ENCODE peak calls at places on chromosome 12, in four cellular contexts. One of them, this sample, is unnamed.
A peak's percentile ranks its signal among the peaks of the same experiment; 100 is the strongest.

GRCh38 chr12:40692617-40693502 is 621 bp downstream of the CNTN1 start:
- DNase-seq in neuronal stem cell: peak; percentile 20
- DNase-seq in fibroblast of lung: no peak
- DNase-seq in endothelial cell of umbilical vein: no peak
- DNase-seq in this sample: no peak

GRCh38 chr12:124428136-124428791 is 133.4 kb downstream of the RFLNA start:
- DNase-seq in fibroblast of lung: peak; percentile 82
- DNase-seq in endothelial cell of umbilical vein: no peak
- DNase-seq in neuronal stem cell: no peak
- DNase-seq in this sample: no peak

GRCh38 chr12:7905071-7905470 is 30.9 kb downstream of the SLC2A3 start:
- DNase-seq in fibroblast of lung: peak; percentile 48
- DNase-seq in neuronal stem cell: no peak
- DNase-seq in endothelial cell of umbilical vein: peak; percentile 82
- DNase-seq in this sample: no peak

GRCh38 chr12:57126561-57126960 is 1.7 kb upstream of the LRP1 start:
- DNase-seq in endothelial cell of umbilical vein: no peak
- DNase-seq in fibroblast of lung: no peak
- DNase-seq in neuronal stem cell: no peak
- DNase-seq in this sample: no peak

GRCh38 chr12:58310828-58311273 is 369.5 kb downstream of the ATP23 start:
- DNase-seq in fibroblast of lung: peak; percentile 100
- DNase-seq in neuronal stem cell: no peak
- DNase-seq in endothelial cell of umbilical vein: peak; percentile 96
- DNase-seq in this sample: no peak

GRCh38 chr12:64560395-64561301 is 49.6 kb upstream of the RASSF3 start:
- DNase-seq in neuronal stem cell: no peak
- DNase-seq in fibroblast of lung: peak; percentile 100
- DNase-seq in endothelial cell of umbilical vein: peak; percentile 69
- DNase-seq in this sample: no peak

GRCh38 chr12:2615665-2616387 is 178.9 kb upstream of the FKBP4 start:
- DNase-seq in fibroblast of lung: peak; percentile 84
- DNase-seq in neuronal stem cell: no peak
- DNase-seq in endothelial cell of umbilical vein: no peak
- DNase-seq in this sample: no peak

GRCh38 chr12:4224211-4224878 is 49.2 kb upstream of the CCND2 start:
- DNase-seq in neuronal stem cell: no peak
- DNase-seq in fibroblast of lung: no peak
- DNase-seq in endothelial cell of umbilical vein: no peak
- DNase-seq in this sample: no peak

GRCh38 chr12:34397591-34398365 is 375.5 kb downstream of the ALG10 start:
- DNase-seq in neuronal stem cell: no peak
- DNase-seq in endothelial cell of umbilical vein: no peak
- DNase-seq in fibroblast of lung: no peak
- DNase-seq in this sample: no peak

GRCh38 chr12:112564160-112564559 is 145.4 kb downstream of the PTPN11 start:
- DNase-seq in fibroblast of lung: no peak
- DNase-seq in neuronal stem cell: no peak
- DNase-seq in endothelial cell of umbilical vein: no peak
- DNase-seq in this sample: no peak

GRCh38 chr12:123712780-123713319 is 697 bp downstream of the ATP6V0A2 start:
- DNase-seq in endothelial cell of umbilical vein: no peak
- DNase-seq in neuronal stem cell: peak; percentile 35
- DNase-seq in fibroblast of lung: no peak
- DNase-seq in this sample: peak; percentile 5

GRCh38 chr12:1925125-1925963 is 6.9 kb upstream of the CACNA2D4 start:
- DNase-seq in fibroblast of lung: no peak
- DNase-seq in neuronal stem cell: no peak
- DNase-seq in endothelial cell of umbilical vein: no peak
- DNase-seq in this sample: no peak

GRCh38 chr12:21583587-21583986 is 21.1 kb downstream of the GYS2 start:
- DNase-seq in endothelial cell of umbilical vein: no peak
- DNase-seq in neuronal stem cell: no peak
- DNase-seq in fibroblast of lung: no peak
- DNase-seq in this sample: no peak

GRCh38 chr12:56336361-56337167 is 2.1 kb upstream of the IL23A start:
- DNase-seq in endothelial cell of umbilical vein: no peak
- DNase-seq in neuronal stem cell: no peak
- DNase-seq in fibroblast of lung: no peak
- DNase-seq in this sample: no peak

GRCh38 chr12:54394281-54394719 is 9.8 kb upstream of the ZNF385A start:
- DNase-seq in neuronal stem cell: no peak
- DNase-seq in endothelial cell of umbilical vein: no peak
- DNase-seq in fibroblast of lung: peak; percentile 72
- DNase-seq in this sample: peak; percentile 41

GRCh38 chr12:75747572-75747995 is 236.2 kb upstream of the KRR1 start:
- DNase-seq in fibroblast of lung: peak; percentile 91
- DNase-seq in endothelial cell of umbilical vein: no peak
- DNase-seq in neuronal stem cell: no peak
- DNase-seq in this sample: no peak

GRCh38 chr12:122730215-122731014 is at the start of gene HCAR1:
- DNase-seq in fibroblast of lung: peak; percentile 25
- DNase-seq in endothelial cell of umbilical vein: no peak
- DNase-seq in neuronal stem cell: no peak
- DNase-seq in this sample: no peak

GRCh38 chr12:58529897-58530296 is 390.4 kb downstream of the LRIG3 start:
- DNase-seq in neuronal stem cell: no peak
- DNase-seq in fibroblast of lung: peak; percentile 97
- DNase-seq in endothelial cell of umbilical vein: no peak
- DNase-seq in this sample: no peak

GRCh38 chr12:126069549-126070165 is 1004.4 kb downstream of the AACS start:
- DNase-seq in endothelial cell of umbilical vein: peak; percentile 2
- DNase-seq in fibroblast of lung: peak; percentile 40
- DNase-seq in neuronal stem cell: peak; percentile 76
- DNase-seq in this sample: peak; percentile 47

GRCh38 chr12:130031571-130032189 is 127.9 kb upstream of the TMEM132D start:
- DNase-seq in endothelial cell of umbilical vein: peak; percentile 7
- DNase-seq in neuronal stem cell: peak; percentile 66
- DNase-seq in fibroblast of lung: no peak
- DNase-seq in this sample: peak; percentile 35

GRCh38 chr12:120101182-120101581 is 15.4 kb downstream of the RAB35 start:
- DNase-seq in neuronal stem cell: no peak
- DNase-seq in endothelial cell of umbilical vein: no peak
- DNase-seq in fibroblast of lung: peak; percentile 27
- DNase-seq in this sample: no peak

GRCh38 chr12:44817687-44818086 is 58.4 kb downstream of the NELL2 start:
- DNase-seq in fibroblast of lung: no peak
- DNase-seq in neuronal stem cell: no peak
- DNase-seq in endothelial cell of umbilical vein: no peak
- DNase-seq in this sample: no peak

GRCh38 chr12:44819884-44820283 is 56.2 kb downstream of the NELL2 start:
- DNase-seq in fibroblast of lung: no peak
- DNase-seq in endothelial cell of umbilical vein: no peak
- DNase-seq in neuronal stem cell: no peak
- DNase-seq in this sample: no peak

GRCh38 chr12:44812062-44812461 is 64.1 kb downstream of the NELL2 start:
- DNase-seq in endothelial cell of umbilical vein: no peak
- DNase-seq in fibroblast of lung: no peak
- DNase-seq in neuronal stem cell: no peak
- DNase-seq in this sample: peak; percentile 68

GRCh38 chr12:44816446-44817017 is 59.6 kb downstream of the NELL2 start:
- DNase-seq in fibroblast of lung: no peak
- DNase-seq in endothelial cell of umbilical vein: no peak
- DNase-seq in neuronal stem cell: no peak
- DNase-seq in this sample: no peak
- H3K4me3 ChIP-seq in fibroblast of lung: no peak overlapping the region
- H3K4me3 ChIP-seq in endothelial cell of umbilical vein: no peak overlapping the region
- H3K4me3 ChIP-seq in neuronal stem cell: no peak overlapping the region
- H3K4me3 ChIP-seq in this sample: no peak overlapping the region

GRCh38 chr12:80041071-80041470 is 58.3 kb upstream of the OTOGL start:
- DNase-seq in fibroblast of lung: no peak
- DNase-seq in neuronal stem cell: no peak
- DNase-seq in endothelial cell of umbilical vein: no peak
- DNase-seq in this sample: no peak

GRCh38 chr12:80041691-80042090 is 57.6 kb upstream of the OTOGL start:
- DNase-seq in endothelial cell of umbilical vein: peak; percentile 5
- DNase-seq in neuronal stem cell: no peak
- DNase-seq in fibroblast of lung: peak; percentile 80
- DNase-seq in this sample: no peak

GRCh38 chr12:80040075-80040738 is 59.1 kb upstream of the OTOGL start:
- DNase-seq in fibroblast of lung: no peak
- DNase-seq in endothelial cell of umbilical vein: no peak
- DNase-seq in neuronal stem cell: no peak
- DNase-seq in this sample: no peak

GRCh38 chr12:80044694-80045046 is 54.7 kb upstream of the OTOGL start:
- DNase-seq in endothelial cell of umbilical vein: peak; percentile 36
- DNase-seq in fibroblast of lung: peak; percentile 92
- DNase-seq in neuronal stem cell: no peak
- DNase-seq in this sample: no peak

GRCh38 chr12:80045594-80045993 is 53.7 kb upstream of the OTOGL start:
- DNase-seq in neuronal stem cell: no peak
- DNase-seq in endothelial cell of umbilical vein: no peak
- DNase-seq in fibroblast of lung: peak; percentile 87
- DNase-seq in this sample: no peak
- H3K27ac ChIP-seq in neuronal stem cell: no peak overlapping the region
- H3K27ac ChIP-seq in endothelial cell of umbilical vein: no peak overlapping the region
- H3K27ac ChIP-seq in fibroblast of lung: peak overlapping the region; percentile 76
- H3K27ac ChIP-seq in this sample: no peak overlapping the region

GRCh38 chr12:25477217-25477616 is 75.9 kb downstream of the LMNTD1 start:
- DNase-seq in neuronal stem cell: no peak
- DNase-seq in endothelial cell of umbilical vein: no peak
- DNase-seq in fibroblast of lung: no peak
- DNase-seq in this sample: no peak
- H3K4me1 ChIP-seq in neuronal stem cell: no peaks in the 10 kb centered on the region
- H3K4me1 ChIP-seq in endothelial cell of umbilical vein: no peaks in the 10 kb centered on the region
- H3K4me1 ChIP-seq in fibroblast of lung: no peaks in the 10 kb centered on the region
- H3K4me1 ChIP-seq in this sample: no peaks in the 10 kb centered on the region

DNA sequence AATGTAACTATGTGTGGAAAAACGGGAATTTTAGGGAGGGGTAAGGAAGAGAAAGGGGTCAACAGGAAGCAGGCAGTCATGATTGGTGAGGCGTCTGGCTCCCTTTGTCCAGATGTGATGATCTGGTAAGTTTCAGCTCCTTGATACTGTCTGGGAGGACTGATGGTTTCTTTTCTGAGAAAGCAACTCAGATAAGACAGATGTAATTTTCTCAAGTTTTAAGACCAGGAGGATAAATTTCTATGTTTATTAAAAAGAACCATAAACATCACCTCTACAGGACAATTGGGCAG is 21.9 kb upstream of the AMN1 start:
- DNase-seq in endothelial cell of umbilical vein: no peak
- DNase-seq in fibroblast of lung: no peak
- DNase-seq in neuronal stem cell: no peak
- DNase-seq in this sample: no peak
- H3K4me3 ChIP-seq in endothelial cell of umbilical vein: no peak overlapping the region
- H3K4me3 ChIP-seq in fibroblast of lung: no peak overlapping the region
- H3K4me3 ChIP-seq in neuronal stem cell: no peak overlapping the region
- H3K4me3 ChIP-seq in this sample: peak overlapping the region; percentile 37

DNA sequence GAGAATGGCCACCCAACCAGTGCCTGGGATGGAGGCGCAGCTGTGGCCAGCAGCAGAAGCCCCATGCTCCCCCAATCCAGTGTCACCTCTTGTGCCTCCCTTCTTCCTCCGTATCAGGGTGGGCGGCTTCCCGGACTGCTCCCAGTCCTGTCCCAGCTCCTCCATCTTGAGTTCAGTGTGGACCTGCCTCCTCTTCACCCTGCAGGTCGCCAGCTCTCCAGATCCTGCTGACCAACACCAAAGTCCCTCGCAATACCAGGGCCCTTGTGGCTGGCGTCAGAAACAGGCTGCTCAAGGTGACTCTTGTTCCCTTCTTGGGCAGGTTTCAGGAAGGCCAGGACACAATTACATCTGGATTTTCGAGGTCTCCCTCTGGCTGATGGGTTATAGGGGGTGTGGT is 17.0 kb downstream of the MVK start:
- DNase-seq in fibroblast of lung: no peak
- DNase-seq in endothelial cell of umbilical vein: no peak
- DNase-seq in neuronal stem cell: no peak
- DNase-seq in this sample: no peak
- H3K27ac ChIP-seq in fibroblast of lung: no peak overlapping the region
- H3K27ac ChIP-seq in endothelial cell of umbilical vein: no peak overlapping the region
- H3K27ac ChIP-seq in neuronal stem cell: no peak overlapping the region
- H3K27ac ChIP-seq in this sample: no peak overlapping the region

DNA sequence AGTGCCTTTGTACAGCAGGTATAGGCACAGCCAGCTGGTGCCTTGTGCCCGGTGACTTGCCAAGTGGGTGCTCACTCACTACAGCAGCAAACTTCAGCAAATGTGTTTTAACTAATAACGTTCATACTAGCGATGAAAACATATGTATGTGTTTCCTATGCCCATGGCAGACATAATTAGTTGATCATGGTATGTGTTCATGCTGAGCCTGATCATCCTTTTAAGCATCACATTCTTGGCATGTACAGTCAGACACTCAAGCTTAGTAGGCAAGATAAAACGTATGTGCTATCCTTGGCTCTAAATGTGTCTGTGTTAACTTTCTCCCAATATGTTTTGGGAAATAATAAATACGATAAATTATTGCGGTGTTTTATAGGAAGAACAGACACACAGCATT is 55.6 kb downstream of the RASSF8 start:
- DNase-seq in fibroblast of lung: no peak
- DNase-seq in endothelial cell of umbilical vein: no peak
- DNase-seq in neuronal stem cell: no peak
- DNase-seq in this sample: no peak
- H3K4me1 ChIP-seq in fibroblast of lung: peaks cover 14% of the 10 kb centered on the region
- H3K4me1 ChIP-seq in endothelial cell of umbilical vein: peaks cover 29% of the 10 kb centered on the region
- H3K4me1 ChIP-seq in neuronal stem cell: peaks cover 16% of the 10 kb centered on the region
- H3K4me1 ChIP-seq in this sample: no peaks in the 10 kb centered on the region

GRCh38 chr12:103864710-103865109 is 23.7 kb upstream of the NT5DC3 start:
- DNase-seq in fibroblast of lung: no peak
- DNase-seq in neuronal stem cell: no peak
- DNase-seq in endothelial cell of umbilical vein: no peak
- DNase-seq in this sample: no peak
- H3K4me3 ChIP-seq in fibroblast of lung: no peak overlapping the region
- H3K4me3 ChIP-seq in neuronal stem cell: no peak overlapping the region
- H3K4me3 ChIP-seq in endothelial cell of umbilical vein: no peak overlapping the region
- H3K4me3 ChIP-seq in this sample: no peak overlapping the region

GRCh38 chr12:52277486-52278245 is 3.2 kb downstream of the KRT86 start:
- DNase-seq in endothelial cell of umbilical vein: no peak
- DNase-seq in neuronal stem cell: no peak
- DNase-seq in fibroblast of lung: peak; percentile 42
- DNase-seq in this sample: no peak
- H3K27ac ChIP-seq in endothelial cell of umbilical vein: no peak overlapping the region
- H3K27ac ChIP-seq in neuronal stem cell: no peak overlapping the region
- H3K27ac ChIP-seq in fibroblast of lung: no peak overlapping the region
- H3K27ac ChIP-seq in this sample: no peak overlapping the region

DNA sequence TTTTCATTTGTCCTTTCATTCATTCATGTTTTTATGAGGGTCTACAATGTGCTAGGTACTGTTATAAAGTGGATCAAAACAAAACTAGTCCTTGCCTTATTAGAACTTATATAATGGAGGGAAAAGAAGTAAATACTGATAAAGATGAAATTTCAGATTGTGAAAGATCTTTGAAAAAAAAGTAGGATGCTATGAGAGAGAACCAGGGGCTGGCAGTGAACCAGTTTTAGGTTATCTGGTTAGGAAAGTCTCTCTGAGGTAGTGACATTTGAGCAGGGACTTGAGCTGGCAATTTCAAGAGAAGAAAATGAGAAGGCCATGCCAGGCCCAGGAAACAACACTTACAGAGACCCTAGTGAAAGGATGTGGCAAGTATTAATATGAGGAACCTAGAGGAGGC is 57.3 kb upstream of the E2F7 start:
- DNase-seq in neuronal stem cell: no peak
- DNase-seq in endothelial cell of umbilical vein: no peak
- DNase-seq in fibroblast of lung: peak; percentile 36
- DNase-seq in this sample: no peak
- H3K4me1 ChIP-seq in neuronal stem cell: no peaks in the 10 kb centered on the region
- H3K4me1 ChIP-seq in endothelial cell of umbilical vein: peaks cover 41% of the 10 kb centered on the region
- H3K4me1 ChIP-seq in fibroblast of lung: peaks cover 20% of the 10 kb centered on the region
- H3K4me1 ChIP-seq in this sample: no peaks in the 10 kb centered on the region

GRCh38 chr12:25056011-25056410 is 107.1 kb upstream of the BCAT1 start:
- DNase-seq in neuronal stem cell: no peak
- DNase-seq in endothelial cell of umbilical vein: no peak
- DNase-seq in fibroblast of lung: no peak
- DNase-seq in this sample: no peak
- H3K4me3 ChIP-seq in neuronal stem cell: no peak overlapping the region
- H3K4me3 ChIP-seq in endothelial cell of umbilical vein: no peak overlapping the region
- H3K4me3 ChIP-seq in fibroblast of lung: no peak overlapping the region
- H3K4me3 ChIP-seq in this sample: peak overlapping the region; percentile 51